ENCODE peak calls at places on chromosomes 16 and 17, in seven cellular contexts. One of them, this sample, is unnamed.

GRCh38 chr16:53041196-53041977 is 11.3 kb downstream of the CHD9NB start:
- DNase-seq in NCI-H524: peak; percentile 9
- DNase-seq in NCI-H1092: no peak
- DNase-seq in LoVo: peak; percentile 54
- DNase-seq in AG09309: no peak
- DNase-seq in HS-5: no peak
- DNase-seq in CD4-positive, alpha-beta T cell: no peak
- DNase-seq in this sample: peak; percentile 51

GRCh38 chr16:84735846-84736586 is 36.2 kb downstream of the USP10 start:
- DNase-seq in NCI-H1092: peak; percentile 49
- DNase-seq in AG09309: no peak
- DNase-seq in LoVo: peak; percentile 69
- DNase-seq in NCI-H524: peak; percentile 55
- DNase-seq in CD4-positive, alpha-beta T cell: peak; percentile 61
- DNase-seq in HS-5: no peak
- DNase-seq in this sample: no peak

GRCh38 chr17:8014558-8014850 is 12.1 kb downstream of the GUCY2D start:
- DNase-seq in AG09309: no peak
- DNase-seq in NCI-H524: no peak
- DNase-seq in NCI-H1092: no peak
- DNase-seq in CD4-positive, alpha-beta T cell: no peak
- DNase-seq in HS-5: no peak
- DNase-seq in LoVo: no peak
- DNase-seq in this sample: no peak

GRCh38 chr17:34146440-34147043 is 108.5 kb upstream of the CCL2 start:
- DNase-seq in CD4-positive, alpha-beta T cell: peak; percentile 20
- DNase-seq in NCI-H1092: peak; percentile 10
- DNase-seq in LoVo: peak; percentile 44
- DNase-seq in NCI-H524: peak; percentile 31
- DNase-seq in AG09309: no peak
- DNase-seq in HS-5: no peak
- DNase-seq in this sample: peak; percentile 69

GRCh38 chr17:72297326-72298115 is 176.7 kb downstream of the SOX9 start:
- DNase-seq in HS-5: peak; percentile 49
- DNase-seq in LoVo: no peak
- DNase-seq in NCI-H524: no peak
- DNase-seq in CD4-positive, alpha-beta T cell: no peak
- DNase-seq in NCI-H1092: no peak
- DNase-seq in AG09309: no peak
- DNase-seq in this sample: no peak

GRCh38 chr16:17972460-17972943 is 364.0 kb downstream of the NPIPA8 start:
- DNase-seq in HS-5: no peak
- DNase-seq in NCI-H1092: no peak
- DNase-seq in AG09309: no peak
- DNase-seq in LoVo: no peak
- DNase-seq in CD4-positive, alpha-beta T cell: no peak
- DNase-seq in NCI-H524: peak; percentile 89
- DNase-seq in this sample: peak; percentile 2

GRCh38 chr16:75048546-75048945 is 49.7 kb downstream of the ZNRF1 start:
- DNase-seq in NCI-H524: no peak
- DNase-seq in AG09309: no peak
- DNase-seq in NCI-H1092: no peak
- DNase-seq in HS-5: no peak
- DNase-seq in CD4-positive, alpha-beta T cell: no peak
- DNase-seq in LoVo: no peak
- DNase-seq in this sample: no peak

GRCh38 chr17:72104863-72105234 is 16.0 kb upstream of the SOX9 start:
- DNase-seq in HS-5: no peak
- DNase-seq in NCI-H524: no peak
- DNase-seq in NCI-H1092: no peak
- DNase-seq in LoVo: no peak
- DNase-seq in AG09309: no peak
- DNase-seq in CD4-positive, alpha-beta T cell: no peak
- DNase-seq in this sample: no peak

GRCh38 chr16:89273741-89274472 is 56.4 kb downstream of the ZNF778 start:
- DNase-seq in AG09309: no peak
- DNase-seq in HS-5: no peak
- DNase-seq in CD4-positive, alpha-beta T cell: no peak
- DNase-seq in LoVo: no peak
- DNase-seq in NCI-H524: no peak
- DNase-seq in NCI-H1092: no peak
- DNase-seq in this sample: no peak

GRCh38 chr17:1779571-1780074 is 17.8 kb downstream of the SERPINF1 start:
- DNase-seq in NCI-H524: no peak
- DNase-seq in CD4-positive, alpha-beta T cell: no peak
- DNase-seq in AG09309: peak; percentile 88
- DNase-seq in HS-5: peak; percentile 90
- DNase-seq in NCI-H1092: no peak
- DNase-seq in LoVo: peak; percentile 18
- DNase-seq in this sample: no peak

GRCh38 chr17:4206945-4207344 is 56.8 kb downstream of the ANKFY1 start:
- DNase-seq in CD4-positive, alpha-beta T cell: no peak
- DNase-seq in HS-5: no peak
- DNase-seq in NCI-H1092: no peak
- DNase-seq in LoVo: no peak
- DNase-seq in AG09309: no peak
- DNase-seq in NCI-H524: no peak
- DNase-seq in this sample: no peak

GRCh38 chr16:64951681-64952080 is 170.2 kb downstream of the CDH11 start:
- DNase-seq in LoVo: no peak
- DNase-seq in NCI-H524: no peak
- DNase-seq in CD4-positive, alpha-beta T cell: no peak
- DNase-seq in NCI-H1092: no peak
- DNase-seq in AG09309: no peak
- DNase-seq in HS-5: no peak
- DNase-seq in this sample: no peak

GRCh38 chr16:5621826-5622225 is 524.2 kb upstream of the EEF2KMT start:
- DNase-seq in NCI-H1092: no peak
- DNase-seq in NCI-H524: no peak
- DNase-seq in LoVo: no peak
- DNase-seq in CD4-positive, alpha-beta T cell: no peak
- DNase-seq in HS-5: no peak
- DNase-seq in AG09309: no peak
- DNase-seq in this sample: no peak

GRCh38 chr16:57669476-57670162 is 1.5 kb downstream of the ADGRG3 start:
- DNase-seq in AG09309: no peak
- DNase-seq in CD4-positive, alpha-beta T cell: no peak
- DNase-seq in NCI-H524: peak; percentile 25
- DNase-seq in NCI-H1092: no peak
- DNase-seq in LoVo: no peak
- DNase-seq in HS-5: no peak
- DNase-seq in this sample: no peak

GRCh38 chr17:8075081-8075480 is 12.4 kb downstream of the ALOX12B start:
- DNase-seq in AG09309: no peak
- DNase-seq in HS-5: no peak
- DNase-seq in CD4-positive, alpha-beta T cell: no peak
- DNase-seq in NCI-H524: no peak
- DNase-seq in LoVo: no peak
- DNase-seq in NCI-H1092: no peak
- DNase-seq in this sample: no peak

GRCh38 chr16:4215106-4215505 is 26.8 kb downstream of the SRL start:
- DNase-seq in HS-5: no peak
- DNase-seq in CD4-positive, alpha-beta T cell: no peak
- DNase-seq in NCI-H1092: no peak
- DNase-seq in NCI-H524: no peak
- DNase-seq in LoVo: no peak
- DNase-seq in AG09309: no peak
- DNase-seq in this sample: no peak

GRCh38 chr16:58011652-58012051 is 10.4 kb downstream of the USB1 start:
- DNase-seq in NCI-H1092: no peak
- DNase-seq in HS-5: peak; percentile 60
- DNase-seq in CD4-positive, alpha-beta T cell: no peak
- DNase-seq in LoVo: no peak
- DNase-seq in NCI-H524: no peak
- DNase-seq in AG09309: no peak
- DNase-seq in this sample: peak; percentile 64

GRCh38 chr17:43169561-43170139 is 1.4 kb upstream of the NBR1 start:
- DNase-seq in LoVo: peak; percentile 30
- DNase-seq in CD4-positive, alpha-beta T cell: no peak
- DNase-seq in NCI-H524: peak; percentile 44
- DNase-seq in AG09309: no peak
- DNase-seq in HS-5: peak; percentile 8
- DNase-seq in NCI-H1092: no peak
- DNase-seq in this sample: no peak

GRCh38 chr17:47225436-47225858 is 16.3 kb downstream of the MYL4 start:
- DNase-seq in LoVo: peak; percentile 80
- DNase-seq in AG09309: peak; percentile 59
- DNase-seq in NCI-H524: no peak
- DNase-seq in NCI-H1092: no peak
- DNase-seq in HS-5: peak; percentile 89
- DNase-seq in CD4-positive, alpha-beta T cell: no peak
- DNase-seq in this sample: no peak